ENCODE peak calls at places on chromosomes 1 and 21, in six cellular contexts. I is AG10803, J is H9, V is Caco-2, F is HFF-Myc, P is foreskin fibroblast. G is an unnamed sample.

GRCh38 chr21:35811115-35811806 is 249.1 kb downstream of the SETD4 start:
- DNase-seq in F (no peak), V (no peak), J (peak), I (no peak), P (no peak), G (no peak)

GRCh38 chr1:205568469-205569361 is 63.1 kb downstream of the ELK4 start:
- DNase-seq in I (no peak), V (peak), F (no peak), J (no peak), P (no peak), G (no peak)

GRCh38 chr1:40495315-40495903 is 13.2 kb upstream of the EXO5 start:
- DNase-seq in I (no peak), F (no peak), J (no peak), V (no peak), P (no peak), G (no peak)

GRCh38 chr1:230425252-230426061 is 675 bp downstream of the PGBD5 start:
- DNase-seq in V (no peak), F (no peak), J (no peak), P (no peak), I (peak), G (no peak)

GRCh38 chr1:43305461-43305860 is 4.7 kb downstream of the TIE1 start:
- DNase-seq in J (no peak), F (no peak), P (no peak), I (no peak), V (no peak), G (no peak)

GRCh38 chr1:38680801-38681510 is 178.6 kb downstream of the RRAGC start:
- DNase-seq in P (no peak), V (no peak), F (no peak), I (no peak), J (no peak), G (no peak)

GRCh38 chr1:36092166-36092797 is 3.6 kb downstream of the ADPRS start:
- DNase-seq in V (no peak), I (no peak), P (no peak), J (no peak), F (no peak), G (no peak)

GRCh38 chr1:231093158-231093922 is 53.3 kb upstream of the FAM89A start:
- DNase-seq in P (no peak), I (no peak), V (peak), F (no peak), J (no peak), G (no peak)

GRCh38 chr1:12518956-12519707 is 98.9 kb downstream of the DHRS3 start:
- DNase-seq in F (no peak), I (peak), J (no peak), V (no peak), P (peak), G (peak)

GRCh38 chr21:21396424-21396823 is 398.2 kb downstream of the NCAM2 start:
- DNase-seq in J (no peak), F (no peak), P (no peak), V (no peak), I (no peak), G (no peak)

GRCh38 chr1:197320991-197321531 is 53.0 kb downstream of the CRB1 start:
- DNase-seq in P (peak), I (peak), F (no peak), J (no peak), V (no peak), G (peak)

GRCh38 chr1:53413175-53414001 is 45.8 kb upstream of the DMRTB1 start:
- DNase-seq in V (no peak), I (peak), P (no peak), F (no peak), J (no peak), G (peak)

GRCh38 chr1:207414606-207415108 is 39.5 kb upstream of the CR2 start:
- DNase-seq in I (no peak), V (no peak), F (no peak), J (no peak), P (no peak), G (no peak)

GRCh38 chr1:229040630-229041358 is 230.1 kb upstream of the RAB4A start:
- DNase-seq in J (no peak), F (no peak), I (no peak), V (no peak), P (no peak), G (no peak)

GRCh38 chr1:115712911-115713609 is 55.5 kb downstream of the CASQ2 start:
- DNase-seq in J (peak), V (peak), I (no peak), P (no peak), F (no peak), G (no peak)

GRCh38 chr1:208219659-208220282 is 24.4 kb downstream of the PLXNA2 start:
- DNase-seq in F (no peak), V (peak), J (no peak), P (no peak), I (peak), G (peak)

GRCh38 chr1:87226341-87226760 is 102.3 kb upstream of the LMO4 start:
- DNase-seq in J (peak), V (no peak), I (peak), P (peak), F (peak), G (peak)

DNA sequence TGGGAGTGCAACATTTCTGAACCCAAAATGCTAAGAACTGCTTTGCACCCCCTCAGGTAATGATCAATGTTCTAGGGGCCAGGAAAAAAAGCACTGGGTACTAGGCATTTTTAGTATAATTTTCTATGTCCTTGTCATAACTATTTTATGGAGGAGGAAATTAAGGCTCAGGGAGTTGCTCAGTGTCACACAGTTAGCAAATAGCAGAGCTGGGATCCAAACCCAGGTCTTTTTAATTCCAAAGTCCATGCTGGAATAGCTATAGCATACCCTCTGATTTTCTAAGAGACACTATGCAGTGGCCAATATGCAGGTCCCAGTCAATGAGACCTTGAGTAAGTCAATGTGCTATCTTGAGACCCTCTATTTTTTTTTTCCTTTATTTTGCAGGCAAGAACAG is 394.5 kb upstream of the USP24 start:
- DNase-seq in J (no peak), V (no peak), P (no peak), I (no peak), F (no peak), G (no peak)
- TF ChIP-seq CTCF in J (no peak), V (no peak), P (no peak), I (no peak), F (no peak), G (no peak)

GRCh38 chr1:152224093-152224492 is at the start of gene HRNR:
- DNase-seq in P (no peak), V (no peak), F (no peak), I (no peak), J (no peak), G (no peak)

GRCh38 chr1:152225678-152226077 is 1.7 kb upstream of the HRNR start:
- DNase-seq in V (no peak), J (no peak), F (no peak), I (no peak), P (no peak), G (no peak)

GRCh38 chr1:152228831-152229230 is 4.8 kb upstream of the HRNR start:
- DNase-seq in V (no peak), P (no peak), F (no peak), J (no peak), I (no peak), G (no peak)

DNA sequence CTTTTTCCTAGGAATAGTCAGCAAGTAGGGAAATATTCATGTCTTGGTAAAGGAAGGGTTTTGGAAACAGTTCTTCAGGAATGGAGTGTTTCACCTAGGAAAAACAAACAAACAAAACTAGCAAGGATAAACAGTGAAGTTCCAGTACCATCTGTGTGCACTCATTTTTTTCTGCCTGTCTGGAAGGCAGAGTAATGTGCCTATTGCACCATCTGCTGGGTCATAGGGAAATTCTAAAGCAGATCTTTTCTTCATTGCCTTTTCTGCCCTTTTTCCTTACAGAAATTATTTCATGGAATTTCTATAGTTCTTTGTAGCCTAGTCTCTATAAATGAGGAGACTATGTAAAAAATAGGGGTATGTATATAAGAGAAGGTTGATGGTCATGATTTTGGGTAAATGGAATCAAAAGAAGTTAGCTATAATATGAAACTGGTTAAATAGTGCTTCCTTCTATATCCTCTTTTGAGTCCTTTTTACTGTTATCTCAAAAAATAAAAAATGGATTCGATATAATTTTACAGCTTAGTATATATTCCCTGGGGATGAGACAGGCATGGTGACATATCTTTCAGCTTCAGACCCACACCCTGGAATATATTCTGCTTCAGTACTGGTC is 3.4 kb upstream of the HRNR start:
- DNase-seq in V (no peak), P (peak), I (peak), F (no peak), J (no peak), G (no peak)
- TF ChIP-seq CTCF in V (peak), P (no peak), I (peak), F (no peak), J (no peak), G (peak)

DNA sequence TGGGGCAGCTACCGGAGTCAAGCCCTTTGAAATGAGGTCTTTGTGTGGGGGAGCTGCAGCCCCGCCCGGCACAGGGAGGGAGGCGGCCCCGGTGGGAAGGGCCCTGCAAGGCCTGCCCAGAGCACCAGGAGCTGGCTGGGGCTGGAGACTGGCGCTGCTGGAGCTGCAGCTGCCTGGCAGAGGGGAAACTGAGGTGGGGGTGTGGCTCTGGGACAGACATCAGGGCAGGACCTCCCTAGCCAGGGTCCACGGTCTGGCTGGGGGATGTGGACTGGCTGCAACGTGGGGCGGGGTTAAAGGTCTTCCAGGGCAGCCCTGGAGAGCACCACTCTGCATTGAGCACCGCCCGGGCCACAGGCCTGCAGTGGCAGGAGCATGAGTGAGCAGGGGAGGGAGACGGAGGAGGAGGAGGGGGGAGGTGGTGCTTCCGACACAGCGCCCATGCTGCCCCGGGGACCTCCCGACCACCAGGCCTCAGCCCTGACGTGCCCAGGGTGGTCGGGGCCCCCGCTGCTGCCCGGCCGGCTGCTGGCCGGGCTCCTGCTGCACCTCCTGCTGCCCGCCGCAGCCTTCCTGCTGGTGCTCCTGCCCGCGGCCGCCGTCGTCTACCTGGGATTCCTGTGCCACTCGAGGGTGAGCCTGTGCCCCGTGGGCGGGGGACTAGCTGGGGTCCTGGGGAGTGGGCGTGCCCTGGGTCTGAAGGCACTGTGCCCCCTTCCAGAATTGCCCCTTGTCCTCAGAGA is 4.8 kb upstream of the ANKRD65 start:
- DNase-seq in F (no peak), I (no peak), V (no peak), J (peak), P (no peak), G (no peak)
- TF ChIP-seq CTCF in F (no peak), I (no peak), V (no peak), J (no peak), P (no peak), G (no peak)

GRCh38 chr1:247332215-247332900 is 691 bp upstream of the ZNF496 start:
- DNase-seq in P (peak), J (no peak), I (peak), F (no peak), V (peak), G (no peak)
- TF ChIP-seq CTCF in P (no peak), J (no peak), I (no peak), F (no peak), V (no peak), G (peak)

GRCh38 chr1:118249641-118250040 is 64.6 kb upstream of the SPAG17 start:
- DNase-seq in I (no peak), J (no peak), P (no peak), V (no peak), F (no peak), G (no peak)

GRCh38 chr1:118243269-118243668 is 58.2 kb upstream of the SPAG17 start:
- DNase-seq in V (no peak), J (no peak), P (no peak), F (no peak), I (no peak), G (no peak)

GRCh38 chr1:118246646-118247045 is 61.6 kb upstream of the SPAG17 start:
- DNase-seq in V (no peak), P (no peak), J (no peak), I (no peak), F (no peak), G (no peak)

GRCh38 chr1:118250232-118250631 is 65.2 kb upstream of the SPAG17 start:
- DNase-seq in F (no peak), J (no peak), I (no peak), V (no peak), P (no peak), G (no peak)

GRCh38 chr1:118247593-118247992 is 62.6 kb upstream of the SPAG17 start:
- DNase-seq in V (no peak), F (peak), I (peak), J (peak), P (peak), G (peak)
- TF ChIP-seq CTCF in V (no peak), F (peak), I (peak), J (peak), P (peak), G (peak)